ENCODE peak calls at places on chromosomes 5 and 9, in four cellular contexts. O, R, P and Z are unnamed samples.

GRCh38 chr9:8473226-8473625 is 673.6 kb upstream of the DMAC1 start:
- DNase-seq in O (no peak), R (no peak), P (no peak), Z (no peak)

GRCh38 chr9:21549251-21549765 is 67.2 kb upstream of the IFNE start:
- DNase-seq in O (peak), R (no peak), P (no peak), Z (no peak)

GRCh38 chr9:126440042-126440441 is 113.4 kb downstream of the MVB12B start:
- DNase-seq in O (no peak), R (no peak), P (no peak), Z (no peak)

GRCh38 chr5:126801992-126802294 is 25.0 kb downstream of the LMNB1 start:
- DNase-seq in O (peak), R (no peak), P (peak), Z (peak)

GRCh38 chr5:26229848-26230247 is 808.5 kb downstream of the CDH9 start:
- DNase-seq in O (no peak), R (no peak), P (no peak), Z (no peak)

GRCh38 chr9:93575706-93576295 is 583 bp upstream of the PHF2 start:
- DNase-seq in O (no peak), R (peak), P (peak), Z (peak)

GRCh38 chr5:140221697-140222223 is 46.8 kb downstream of the CYSTM1 start:
- DNase-seq in O (peak), R (no peak), P (no peak), Z (no peak)

GRCh38 chr9:92763721-92764380 is 782 bp downstream of the BICD2 start:
- DNase-seq in O (peak), R (no peak), P (no peak), Z (peak)

GRCh38 chr5:136734638-136735037 is 369.3 kb upstream of the TRPC7 start:
- DNase-seq in O (no peak), R (no peak), P (no peak), Z (no peak)

GRCh38 chr9:33192493-33193245 is 25.5 kb upstream of the B4GALT1 start:
- DNase-seq in O (peak), R (no peak), P (no peak), Z (no peak)

GRCh38 chr5:144150996-144151395 is 19.5 kb downstream of the YIPF5 start:
- DNase-seq in O (no peak), R (no peak), P (no peak), Z (no peak)

GRCh38 chr9:78130004-78130403 is 98.4 kb upstream of the GNAQ start:
- DNase-seq in O (peak), R (no peak), P (no peak), Z (no peak)

GRCh38 chr9:87181670-87182069 is 234.4 kb upstream of the GAS1 start:
- DNase-seq in O (no peak), R (no peak), P (no peak), Z (no peak)

GRCh38 chr5:156036640-156037039 is 290.3 kb upstream of the SGCD start:
- DNase-seq in O (peak), R (no peak), P (no peak), Z (no peak)

GRCh38 chr9:99264070-99264469 is 42.0 kb downstream of the SEC61B start:
- DNase-seq in O (peak), R (no peak), P (no peak), Z (no peak)

GRCh38 chr5:43514471-43514815 is 505 bp downstream of the C5orf34 start:
- DNase-seq in O (peak), R (no peak), P (no peak), Z (no peak)

GRCh38 chr5:32779754-32780415 is 68.8 kb downstream of the NPR3 start:
- DNase-seq in O (no peak), R (no peak), P (no peak), Z (no peak)

GRCh38 chr9:110133608-110134214 is 74.2 kb downstream of the C9orf152 start:
- DNase-seq in O (peak), R (no peak), P (no peak), Z (no peak)

GRCh38 chr9:134366223-134367031 is 40.2 kb downstream of the RXRA start:
- DNase-seq in O (peak), R (peak), P (no peak), Z (no peak)

GRCh38 chr5:9157020-9157419 is 388.9 kb downstream of the SEMA5A start:
- DNase-seq in O (no peak), R (no peak), P (no peak), Z (no peak)